ENCODE peak calls at places on chromosomes 6 and 20, in nine cellular contexts. M, A, J, H, O, F, W, S and X are unnamed samples. For H3K27me3 and H3K4me1, the result is how much of the 10 kb centered on the place peaks cover.

GRCh38 chr6:3610206-3610605 is 141.3 kb downstream of the PXDC1 start:
- DNase-seq in J (no peak), H (peak), O (no peak), A (no peak), M (no peak), W (no peak), S (no peak), F (no peak), X (no peak)

GRCh38 chr6:159809149-159809548 is 9.1 kb downstream of the PNLDC1 start:
- DNase-seq in F (no peak), O (no peak), S (no peak), H (no peak), M (no peak), A (no peak), W (no peak), J (no peak), X (no peak)

GRCh38 chr6:153503810-153504209 is 372.7 kb upstream of the RGS17 start:
- DNase-seq in F (no peak), S (peak), O (no peak), M (no peak), J (no peak), W (no peak), A (peak), H (no peak), X (no peak)

GRCh38 chr6:158206740-158207451 is 38.7 kb downstream of the GTF2H5 start:
- DNase-seq in F (no peak), H (no peak), A (no peak), W (no peak), O (no peak), S (no peak), J (no peak), M (no peak), X (no peak)

GRCh38 chr6:89895273-89895874 is 1.1 kb downstream of the GJA10 start:
- DNase-seq in M (no peak), A (peak), O (no peak), H (peak), J (no peak), S (peak), F (no peak), W (no peak), X (no peak)

GRCh38 chr6:108850669-108851467 is 2.6 kb downstream of the ARMC2 start:
- DNase-seq in M (no peak), W (peak), J (no peak), F (no peak), S (no peak), H (no peak), A (no peak), O (peak), X (peak)

GRCh38 chr6:134757911-134758361 is 192.0 kb downstream of the ALDH8A1 start:
- DNase-seq in J (no peak), F (no peak), M (no peak), A (no peak), S (no peak), W (no peak), H (no peak), O (no peak), X (no peak)

GRCh38 chr6:103139377-103139776 is 1720.3 kb downstream of the HACE1 start:
- DNase-seq in J (no peak), F (no peak), W (no peak), S (no peak), A (no peak), M (peak), H (no peak), O (no peak), X (no peak)

GRCh38 chr6:50087231-50087954 is 37.7 kb upstream of the DEFB112 start:
- DNase-seq in O (no peak), S (no peak), H (peak), J (no peak), M (no peak), W (no peak), F (no peak), A (peak), X (no peak)

GRCh38 chr6:22445946-22446345 is 123.4 kb upstream of the HDGFL1 start:
- DNase-seq in H (no peak), F (no peak), W (no peak), A (no peak), J (no peak), S (no peak), O (no peak), M (no peak), X (no peak)

GRCh38 chr6:125863023-125863422 is 72.3 kb downstream of the NCOA7 start:
- DNase-seq in J (no peak), F (no peak), H (no peak), W (no peak), A (no peak), O (no peak), S (no peak), M (no peak), X (no peak)

GRCh38 chr20:51373713-51374481 is 168.6 kb downstream of the NFATC2 start:
- DNase-seq in O (no peak), H (peak), S (no peak), F (no peak), J (no peak), M (no peak), W (peak), A (no peak), X (no peak)

GRCh38 chr6:21587182-21587924 is 6.2 kb upstream of the SOX4 start:
- DNase-seq in O (peak), F (peak), W (peak), M (peak), H (peak), A (peak), J (peak), S (peak), X (peak)

GRCh38 chr20:44496976-44497375 is 21.3 kb downstream of the TTPAL start:
- DNase-seq in A (peak), J (no peak), S (no peak), O (no peak), M (no peak), H (peak), F (no peak), W (no peak), X (no peak)

GRCh38 chr6:13422601-13423247 is 64.7 kb downstream of the GFOD1 start:
- DNase-seq in S (peak), J (no peak), M (no peak), W (no peak), H (peak), F (no peak), A (peak), O (no peak), X (no peak)

GRCh38 chr6:99151634-99152344 is 197.7 kb downstream of the FAXC start:
- DNase-seq in W (peak), M (no peak), S (peak), A (peak), O (peak), J (peak), F (no peak), H (peak), X (no peak)

GRCh38 chr6:108277295-108277694 is 16.5 kb upstream of the SNX3 start:
- DNase-seq in S (no peak), W (no peak), F (no peak), O (no peak), J (no peak), H (no peak), A (no peak), M (no peak), X (no peak)

GRCh38 chr6:98583506-98583905 is 250.9 kb upstream of the POU3F2 start:
- DNase-seq in W (no peak), A (no peak), O (no peak), S (no peak), M (no peak), H (no peak), F (no peak), J (no peak), X (no peak)

GRCh38 chr20:51687071-51687470 is 81.1 kb downstream of the ATP9A start:
- DNase-seq in H (peak), O (no peak), M (peak), W (no peak), J (no peak), F (no peak), A (no peak), S (no peak), X (no peak)

GRCh38 chr20:47125553-47126373 is 230.7 kb downstream of the ZMYND8 start:
- DNase-seq in M (no peak), J (no peak), W (peak), H (peak), F (no peak), A (peak), S (peak), O (no peak), X (no peak)

GRCh38 chr20:50594591-50595432 is 84.6 kb downstream of the PTPN1 start:
- DNase-seq in S (peak), M (no peak), A (no peak), F (no peak), W (no peak), H (no peak), J (no peak), O (no peak), X (no peak)

GRCh38 chr6:128491643-128492206 is 28.7 kb downstream of the PTPRK start:
- DNase-seq in W (no peak), M (no peak), H (peak), S (no peak), A (peak), J (peak), O (no peak), F (no peak), X (no peak)

GRCh38 chr20:33105336-33105924 is 26.0 kb downstream of the BPIFB4 start:
- DNase-seq in A (no peak), S (no peak), H (no peak), W (no peak), M (no peak), J (no peak), F (no peak), O (no peak), X (no peak)

GRCh38 chr6:137740347-137740746 is 126.7 kb upstream of the TNFAIP3 start:
- DNase-seq in A (no peak), F (no peak), J (no peak), O (no peak), H (no peak), S (no peak), W (no peak), M (no peak), X (no peak)

GRCh38 chr6:14074723-14075503 is 42.7 kb upstream of the CD83 start:
- DNase-seq in J (no peak), A (no peak), S (no peak), F (peak), W (no peak), H (peak), O (no peak), M (no peak), X (no peak)

GRCh38 chr20:7940341-7940740 is at the start of gene HAO1:
- DNase-seq in O (no peak), J (no peak), M (no peak), A (no peak), W (no peak), S (no peak), H (no peak), F (no peak), X (no peak)

GRCh38 chr20:13260620-13261279 is 39.7 kb downstream of the ISM1 start:
- DNase-seq in O (no peak), M (no peak), F (no peak), A (no peak), W (no peak), S (no peak), J (no peak), H (no peak), X (no peak)

GRCh38 chr20:13262701-13263335 is 41.7 kb downstream of the ISM1 start:
- DNase-seq in O (no peak), W (no peak), F (no peak), H (no peak), S (no peak), J (no peak), A (no peak), M (no peak), X (no peak)

GRCh38 chr20:13261460-13262301 is 40.6 kb downstream of the ISM1 start:
- DNase-seq in H (peak), M (peak), W (peak), A (peak), F (peak), J (peak), O (peak), S (peak), X (peak)

GRCh38 chr20:13263451-13263850 is 42.4 kb downstream of the ISM1 start:
- DNase-seq in H (no peak), M (no peak), F (no peak), A (no peak), W (no peak), O (no peak), S (no peak), J (no peak), X (no peak)

GRCh38 chr20:13262302-13262650 is 41.2 kb downstream of the ISM1 start:
- DNase-seq in S (no peak), J (no peak), M (no peak), A (no peak), F (no peak), O (no peak), W (no peak), H (no peak), X (no peak)
- TF ChIP-seq CTCF in S (no peak), J (no peak), M (no peak), A (no peak), F (no peak), O (no peak), W (no peak), H (no peak), X (no peak)

DNA sequence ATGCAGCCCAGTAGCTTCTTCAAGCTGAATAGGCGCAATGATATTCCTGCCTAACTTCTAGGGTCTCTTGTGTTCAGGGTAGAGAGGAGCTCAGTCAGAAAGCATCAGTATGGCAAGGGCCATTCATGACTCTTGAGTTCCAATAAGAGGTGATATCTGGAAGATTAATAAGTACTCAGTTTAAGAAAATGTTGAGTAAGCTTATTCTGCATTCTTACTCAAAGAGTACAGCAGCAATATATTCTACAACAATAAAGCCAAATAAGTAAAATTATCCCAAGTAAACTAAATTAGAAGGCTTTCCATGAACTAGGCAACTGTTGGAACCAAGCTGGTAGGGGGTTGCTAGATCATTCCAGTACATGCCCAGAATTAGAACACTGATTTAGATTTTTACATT is 303.2 kb downstream of the PACRG start:
- DNase-seq in F (no peak), J (no peak), S (no peak), M (no peak), O (no peak), H (no peak), W (no peak), A (no peak), X (no peak)
- H3K27me3 ChIP-seq in F (under half), J (under half), S (under half), M (under half), O (under half), H (under half), W (under half), A (under half), X (under half)

DNA sequence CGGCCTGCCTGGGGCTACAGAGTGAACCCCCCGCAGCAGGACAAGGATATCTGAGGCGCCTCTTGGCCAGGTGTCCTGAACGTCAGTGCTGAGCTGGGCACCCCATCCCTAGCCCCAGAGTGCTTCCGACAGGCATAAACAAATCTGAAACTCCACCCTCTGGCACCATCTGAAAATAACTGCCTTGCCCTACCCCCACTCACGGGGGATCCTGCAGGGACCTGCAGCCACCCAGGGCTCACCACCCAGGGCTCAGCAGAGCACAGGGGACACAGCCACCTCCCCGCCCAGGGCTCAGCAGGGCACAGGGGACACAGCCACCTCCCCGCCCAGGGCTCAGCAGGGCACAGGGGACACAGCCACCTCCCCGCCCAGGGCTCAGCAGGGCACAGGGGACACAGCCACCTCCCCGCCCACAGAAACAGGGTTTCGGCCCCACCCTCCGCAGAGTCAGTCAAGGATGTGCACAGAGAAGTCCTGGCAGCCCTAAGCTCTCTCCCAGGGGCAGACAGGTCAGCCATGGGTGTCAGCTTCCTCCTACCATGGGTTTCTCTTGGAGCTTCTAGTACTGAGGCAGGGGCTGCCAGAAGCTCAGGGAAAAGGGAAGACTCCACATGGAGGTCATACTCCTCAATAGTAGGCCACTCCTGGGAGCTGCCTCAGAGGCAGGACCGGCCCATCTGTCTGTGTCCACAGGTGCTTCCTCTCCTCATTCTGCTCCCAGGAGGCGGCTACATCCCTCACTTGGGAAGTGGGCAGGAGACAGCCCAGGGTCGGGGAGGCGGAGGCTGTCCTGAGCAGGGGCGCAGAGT is 4.6 kb downstream of the UCKL1 start:
- DNase-seq in F (no peak), J (peak), A (no peak), O (no peak), H (no peak), S (no peak), W (no peak), M (peak), X (no peak)
- H3K4me1 ChIP-seq in F (under half), J (under half), A (under half), O (half or more), H (under half), S (under half), W (half or more), M (half or more), X (half or more)

GRCh38 chr6:147774856-147775255 is 266.4 kb downstream of the SAMD5 start:
- DNase-seq in O (no peak), F (no peak), W (no peak), J (no peak), H (no peak), M (no peak), S (peak), A (peak), X (no peak)
- TF ChIP-seq CTCF in O (no peak), F (no peak), W (no peak), J (no peak), H (peak), M (no peak), S (peak), A (peak), X (no peak)

DNA sequence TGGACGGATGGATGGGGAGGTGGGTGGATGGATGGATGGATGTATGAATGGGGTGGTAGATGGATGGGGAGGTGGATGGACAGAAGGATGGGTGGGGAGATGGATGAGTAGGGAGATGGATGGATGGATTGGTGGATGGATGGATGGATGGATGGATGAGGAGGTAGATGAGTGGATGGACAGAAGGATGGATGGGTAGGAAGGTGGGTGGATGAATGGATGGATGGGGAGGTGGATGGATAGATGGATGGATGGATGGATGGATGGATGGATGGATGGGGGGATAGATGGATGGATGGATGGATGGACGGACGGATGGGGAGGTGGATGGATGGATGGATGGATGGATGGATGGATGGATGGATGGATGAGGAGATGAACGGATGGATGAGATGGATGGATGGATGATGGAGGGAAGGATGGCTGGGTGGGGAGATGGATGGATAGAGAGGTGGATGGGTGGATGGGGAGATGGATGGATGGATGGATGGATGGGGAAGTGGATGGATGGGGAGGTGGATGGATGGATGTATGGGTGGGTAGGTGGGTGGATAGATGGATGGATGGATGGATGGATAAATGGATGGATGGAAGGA is 7.2 kb downstream of the EEF1A2 start:
- DNase-seq in M (no peak), H (no peak), O (no peak), S (no peak), W (no peak), J (no peak), A (no peak), F (no peak), X (no peak)
- H3K27me3 ChIP-seq in M (under half), H (under half), O (half or more), S (under half), W (under half), J (under half), A (half or more), F (under half), X (under half)

GRCh38 chr6:28107506-28107905 is 16.9 kb upstream of the ZSCAN16 start:
- DNase-seq in O (no peak), S (no peak), M (no peak), H (no peak), A (peak), W (no peak), J (no peak), F (no peak), X (no peak)
- H3K4me1 ChIP-seq in O (under half), S (under half), M (under half), H (under half), A (under half), W (under half), J (under half), F (under half), X (under half)